ENCODE peak calls at places on chromosomes 3 and 15, in eight cellular contexts. One of them, this sample, is unnamed. For H3K9me3 and H3K4me1, the result is how much of the 10 kb centered on the place peaks cover.

GRCh38 chr3:11120091-11120845 is 34.0 kb upstream of the HRH1 start:
- DNase-seq in heart right ventricle: no peak
- DNase-seq in cardiac muscle cell: peak
- DNase-seq in neuronal stem cell: no peak
- DNase-seq in A549: no peak
- DNase-seq in astrocyte: peak
- DNase-seq in GM12878: no peak
- DNase-seq in H9: no peak
- DNase-seq in this sample: no peak

GRCh38 chr3:126449621-126450051 is 26.1 kb downstream of the ZXDC start:
- DNase-seq in heart right ventricle: no peak
- DNase-seq in cardiac muscle cell: no peak
- DNase-seq in neuronal stem cell: no peak
- DNase-seq in A549: no peak
- DNase-seq in astrocyte: no peak
- DNase-seq in GM12878: no peak
- DNase-seq in H9: peak
- DNase-seq in this sample: no peak

GRCh38 chr3:129705274-129705673 is 98.8 kb upstream of the PLXND1 start:
- DNase-seq in heart right ventricle: no peak
- DNase-seq in cardiac muscle cell: no peak
- DNase-seq in neuronal stem cell: no peak
- DNase-seq in A549: no peak
- DNase-seq in astrocyte: no peak
- DNase-seq in GM12878: no peak
- DNase-seq in H9: no peak
- DNase-seq in this sample: no peak

GRCh38 chr3:97673357-97673997 is 91.1 kb upstream of the ARL6 start:
- DNase-seq in heart right ventricle: no peak
- DNase-seq in cardiac muscle cell: no peak
- DNase-seq in neuronal stem cell: no peak
- DNase-seq in A549: no peak
- DNase-seq in astrocyte: no peak
- DNase-seq in GM12878: no peak
- DNase-seq in H9: no peak
- DNase-seq in this sample: no peak

GRCh38 chr15:74892313-74892712 is 2.5 kb downstream of the MPI start:
- DNase-seq in heart right ventricle: no peak
- DNase-seq in cardiac muscle cell: no peak
- DNase-seq in neuronal stem cell: no peak
- DNase-seq in A549: no peak
- DNase-seq in astrocyte: no peak
- DNase-seq in GM12878: no peak
- DNase-seq in H9: no peak
- DNase-seq in this sample: no peak

GRCh38 chr3:33218446-33219174 is at the start of gene SUSD5:
- DNase-seq in heart right ventricle: no peak
- DNase-seq in cardiac muscle cell: peak
- DNase-seq in neuronal stem cell: peak
- DNase-seq in A549: peak
- DNase-seq in astrocyte: peak
- DNase-seq in GM12878: no peak
- DNase-seq in H9: peak
- DNase-seq in this sample: no peak

GRCh38 chr3:71629289-71630252 is 46.0 kb upstream of the FOXP1 start:
- DNase-seq in heart right ventricle: peak
- DNase-seq in cardiac muscle cell: peak
- DNase-seq in neuronal stem cell: no peak
- DNase-seq in A549: no peak
- DNase-seq in astrocyte: peak
- DNase-seq in GM12878: no peak
- DNase-seq in H9: no peak
- DNase-seq in this sample: no peak

GRCh38 chr15:40754883-40755815 is at the start of gene RMDN3:
- DNase-seq in heart right ventricle: peak
- DNase-seq in cardiac muscle cell: peak
- DNase-seq in neuronal stem cell: peak
- DNase-seq in A549: peak
- DNase-seq in astrocyte: peak
- DNase-seq in GM12878: peak
- DNase-seq in H9: peak
- DNase-seq in this sample: peak

GRCh38 chr3:4826237-4827100 is 152.8 kb upstream of the BHLHE40 start:
- DNase-seq in heart right ventricle: peak
- DNase-seq in cardiac muscle cell: no peak
- DNase-seq in neuronal stem cell: no peak
- DNase-seq in A549: peak
- DNase-seq in astrocyte: peak
- DNase-seq in GM12878: no peak
- DNase-seq in H9: no peak
- DNase-seq in this sample: no peak

GRCh38 chr15:51888593-51889195 is 59.2 kb downstream of the TMOD3 start:
- DNase-seq in heart right ventricle: no peak
- DNase-seq in cardiac muscle cell: peak
- DNase-seq in neuronal stem cell: no peak
- DNase-seq in A549: peak
- DNase-seq in astrocyte: no peak
- DNase-seq in GM12878: no peak
- DNase-seq in H9: no peak
- DNase-seq in this sample: no peak

GRCh38 chr3:9396301-9396631 is 1.1 kb upstream of the SETD5 start:
- DNase-seq in heart right ventricle: peak
- DNase-seq in cardiac muscle cell: no peak
- DNase-seq in neuronal stem cell: no peak
- DNase-seq in A549: peak
- DNase-seq in astrocyte: peak
- DNase-seq in GM12878: peak
- DNase-seq in H9: peak
- DNase-seq in this sample: peak

GRCh38 chr3:119898478-119899177 is 116.7 kb downstream of the NR1I2 start:
- DNase-seq in heart right ventricle: no peak
- DNase-seq in cardiac muscle cell: no peak
- DNase-seq in neuronal stem cell: no peak
- DNase-seq in A549: no peak
- DNase-seq in astrocyte: peak
- DNase-seq in GM12878: no peak
- DNase-seq in H9: no peak
- DNase-seq in this sample: no peak

GRCh38 chr3:119901148-119901547 is 119.2 kb downstream of the NR1I2 start:
- DNase-seq in heart right ventricle: no peak
- DNase-seq in cardiac muscle cell: no peak
- DNase-seq in neuronal stem cell: no peak
- DNase-seq in A549: no peak
- DNase-seq in astrocyte: no peak
- DNase-seq in GM12878: no peak
- DNase-seq in H9: no peak
- DNase-seq in this sample: no peak

GRCh38 chr3:119894195-119894594 is 112.3 kb downstream of the NR1I2 start:
- DNase-seq in heart right ventricle: no peak
- DNase-seq in cardiac muscle cell: no peak
- DNase-seq in neuronal stem cell: no peak
- DNase-seq in A549: no peak
- DNase-seq in astrocyte: no peak
- DNase-seq in GM12878: no peak
- DNase-seq in H9: no peak
- DNase-seq in this sample: no peak

GRCh38 chr3:119902061-119902460 is 120.2 kb downstream of the NR1I2 start:
- DNase-seq in heart right ventricle: no peak
- DNase-seq in cardiac muscle cell: no peak
- DNase-seq in neuronal stem cell: no peak
- DNase-seq in A549: no peak
- DNase-seq in astrocyte: no peak
- DNase-seq in GM12878: no peak
- DNase-seq in H9: no peak
- DNase-seq in this sample: no peak

GRCh38 chr3:119899178-119899511 is 117.2 kb downstream of the NR1I2 start:
- DNase-seq in heart right ventricle: no peak
- DNase-seq in cardiac muscle cell: no peak
- DNase-seq in neuronal stem cell: no peak
- DNase-seq in A549: no peak
- DNase-seq in astrocyte: no peak
- DNase-seq in GM12878: no peak
- DNase-seq in H9: no peak
- DNase-seq in this sample: no peak
- H3K27ac ChIP-seq in heart right ventricle: no peak
- H3K27ac ChIP-seq in cardiac muscle cell: no peak
- H3K27ac ChIP-seq in neuronal stem cell: no peak
- H3K27ac ChIP-seq in A549: no peak
- H3K27ac ChIP-seq in astrocyte: no peak
- H3K27ac ChIP-seq in GM12878: no peak
- H3K27ac ChIP-seq in H9: no peak
- H3K27ac ChIP-seq in this sample: no peak

GRCh38 chr3:149833241-149833640 is 20.2 kb downstream of the RNF13 start:
- DNase-seq in heart right ventricle: no peak
- DNase-seq in cardiac muscle cell: no peak
- DNase-seq in neuronal stem cell: no peak
- DNase-seq in A549: no peak
- DNase-seq in astrocyte: no peak
- DNase-seq in GM12878: no peak
- DNase-seq in H9: no peak
- DNase-seq in this sample: no peak
- H3K9me3 ChIP-seq in heart right ventricle: under half
- H3K9me3 ChIP-seq in cardiac muscle cell: under half
- H3K9me3 ChIP-seq in neuronal stem cell: under half
- H3K9me3 ChIP-seq in A549: half or more
- H3K9me3 ChIP-seq in astrocyte: under half
- H3K9me3 ChIP-seq in GM12878: under half
- H3K9me3 ChIP-seq in H9: under half
- H3K9me3 ChIP-seq in this sample: under half

GRCh38 chr15:89818287-89818686 is 3.6 kb upstream of the ANPEP start:
- DNase-seq in heart right ventricle: no peak
- DNase-seq in cardiac muscle cell: no peak
- DNase-seq in neuronal stem cell: no peak
- DNase-seq in A549: no peak
- DNase-seq in astrocyte: no peak
- DNase-seq in GM12878: no peak
- DNase-seq in H9: no peak
- DNase-seq in this sample: no peak
- H3K4me1 ChIP-seq in heart right ventricle: under half
- H3K4me1 ChIP-seq in cardiac muscle cell: under half
- H3K4me1 ChIP-seq in neuronal stem cell: under half
- H3K4me1 ChIP-seq in A549: under half
- H3K4me1 ChIP-seq in astrocyte: under half
- H3K4me1 ChIP-seq in GM12878: under half
- H3K4me1 ChIP-seq in H9: under half
- H3K4me1 ChIP-seq in this sample: under half

DNA sequence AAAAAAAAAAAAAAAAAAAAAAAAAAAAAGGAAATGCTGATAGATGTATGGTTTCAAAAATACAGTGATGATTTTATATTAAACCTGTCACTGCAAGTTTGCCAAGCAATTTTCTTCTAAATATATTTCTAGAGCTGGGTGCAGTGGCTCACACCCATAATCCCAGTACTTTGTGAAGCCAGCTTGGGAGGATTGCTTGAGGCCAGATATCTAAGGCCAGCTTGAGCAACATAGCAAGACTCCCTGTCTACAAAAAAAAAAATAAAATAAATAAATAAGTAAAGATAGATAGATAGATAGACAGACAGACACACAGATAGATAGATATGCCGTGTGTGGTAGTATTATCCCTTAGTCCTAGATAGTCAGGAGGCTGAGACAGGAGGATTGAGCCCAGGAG is 41.4 kb upstream of the ST3GAL6 start:
- DNase-seq in heart right ventricle: no peak
- DNase-seq in cardiac muscle cell: no peak
- DNase-seq in neuronal stem cell: no peak
- DNase-seq in A549: no peak
- DNase-seq in astrocyte: no peak
- DNase-seq in GM12878: no peak
- DNase-seq in H9: no peak
- DNase-seq in this sample: no peak
- H3K27ac ChIP-seq in heart right ventricle: no peak
- H3K27ac ChIP-seq in cardiac muscle cell: no peak
- H3K27ac ChIP-seq in neuronal stem cell: no peak
- H3K27ac ChIP-seq in A549: no peak
- H3K27ac ChIP-seq in astrocyte: no peak
- H3K27ac ChIP-seq in GM12878: no peak
- H3K27ac ChIP-seq in H9: no peak
- H3K27ac ChIP-seq in this sample: no peak

DNA sequence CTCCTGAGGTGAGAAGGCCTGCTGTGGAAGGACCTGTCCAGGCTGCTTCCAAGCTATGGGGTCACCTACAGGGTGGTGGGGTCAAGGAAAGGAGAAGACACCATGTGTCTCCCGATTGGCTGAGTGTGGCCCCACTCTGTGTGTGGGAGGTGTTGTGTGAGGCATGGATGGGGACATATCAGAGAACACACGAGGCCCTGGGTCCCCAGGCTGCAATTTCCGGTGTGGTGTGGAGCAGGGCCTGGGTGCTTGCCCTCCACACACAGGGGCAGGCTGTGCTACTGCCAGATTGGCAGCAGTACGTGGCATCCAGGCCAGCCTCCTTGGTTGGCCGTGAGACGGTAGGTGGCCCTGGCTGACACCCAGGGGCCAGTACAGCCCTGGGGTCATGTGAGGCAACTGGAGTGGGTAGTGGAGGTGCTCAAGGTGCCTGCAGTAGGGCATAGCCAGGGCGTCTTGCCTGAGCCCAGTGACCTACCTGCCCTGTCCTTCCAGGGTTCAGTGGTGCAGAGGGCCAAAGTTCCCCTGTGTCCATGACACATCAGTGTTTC is 233.8 kb downstream of the SNRPN start:
- DNase-seq in heart right ventricle: no peak
- DNase-seq in cardiac muscle cell: no peak
- DNase-seq in neuronal stem cell: no peak
- DNase-seq in A549: no peak
- DNase-seq in astrocyte: no peak
- DNase-seq in GM12878: no peak
- DNase-seq in H9: no peak
- DNase-seq in this sample: no peak
- H3K9me3 ChIP-seq in heart right ventricle: under half
- H3K9me3 ChIP-seq in cardiac muscle cell: under half
- H3K9me3 ChIP-seq in neuronal stem cell: half or more
- H3K9me3 ChIP-seq in A549: under half
- H3K9me3 ChIP-seq in astrocyte: under half
- H3K9me3 ChIP-seq in GM12878: under half
- H3K9me3 ChIP-seq in H9: half or more
- H3K9me3 ChIP-seq in this sample: under half

DNA sequence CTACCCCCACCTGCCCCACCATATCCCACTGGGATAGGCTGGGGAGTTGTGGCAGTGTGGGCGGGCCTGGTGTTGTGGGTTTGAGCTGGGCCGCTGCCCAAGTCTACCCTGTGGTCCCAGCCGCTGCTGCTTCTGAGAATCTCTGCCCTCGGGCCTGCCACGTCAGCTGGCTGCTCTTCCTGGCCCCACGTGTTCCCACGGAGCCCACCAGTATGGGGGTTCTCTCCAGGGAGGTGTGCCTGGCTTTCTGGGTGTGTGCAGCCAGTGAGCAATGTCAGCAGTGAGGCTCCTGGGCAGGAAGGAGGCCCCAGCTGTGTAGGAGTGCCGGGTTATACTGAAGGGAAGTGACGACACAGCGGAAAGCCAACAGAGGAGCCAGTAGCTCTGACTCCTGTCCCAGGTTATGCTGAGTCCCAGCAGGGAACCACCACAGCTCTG is 10.5 kb downstream of the GNAI2 start:
- DNase-seq in heart right ventricle: peak
- DNase-seq in cardiac muscle cell: peak
- DNase-seq in neuronal stem cell: no peak
- DNase-seq in A549: peak
- DNase-seq in astrocyte: peak
- DNase-seq in GM12878: no peak
- DNase-seq in H9: peak
- DNase-seq in this sample: peak
- H3K4me1 ChIP-seq in heart right ventricle: half or more
- H3K4me1 ChIP-seq in cardiac muscle cell: under half
- H3K4me1 ChIP-seq in neuronal stem cell: under half
- H3K4me1 ChIP-seq in A549: under half
- H3K4me1 ChIP-seq in astrocyte: half or more
- H3K4me1 ChIP-seq in GM12878: under half
- H3K4me1 ChIP-seq in H9: under half
- H3K4me1 ChIP-seq in this sample: half or more

GRCh38 chr3:131386429-131386926 is 4.9 kb downstream of the NUDT16 start:
- DNase-seq in heart right ventricle: peak
- DNase-seq in cardiac muscle cell: peak
- DNase-seq in neuronal stem cell: no peak
- DNase-seq in A549: no peak
- DNase-seq in astrocyte: no peak
- DNase-seq in GM12878: no peak
- DNase-seq in H9: no peak
- DNase-seq in this sample: no peak
- H3K27ac ChIP-seq in heart right ventricle: peak
- H3K27ac ChIP-seq in cardiac muscle cell: no peak
- H3K27ac ChIP-seq in neuronal stem cell: no peak
- H3K27ac ChIP-seq in A549: no peak
- H3K27ac ChIP-seq in astrocyte: no peak
- H3K27ac ChIP-seq in GM12878: no peak
- H3K27ac ChIP-seq in H9: no peak
- H3K27ac ChIP-seq in this sample: no peak